ENCODE peak calls at places on chromosome X, in nine cellular contexts. H, D, N, J, B, T, E, P and C are unnamed samples. For H3K36me3, the result is how much of the 10 kb centered on the place peaks cover.

GRCh38 chrX:12245650-12246645 is 107.7 kb downstream of the FRMPD4 start:
- DNase-seq in H (no peak), D (peak), N (no peak), J (no peak), B (no peak), T (no peak), E (no peak), P (peak), C (no peak)

GRCh38 chrX:150683536-150684146 is 9.6 kb upstream of the MTMR1 start:
- DNase-seq in H (no peak), D (peak), N (no peak), J (no peak), B (peak), T (no peak), E (no peak), P (no peak), C (peak)

GRCh38 chrX:107716045-107716684 is 59.4 kb downstream of the TSC22D3 start:
- DNase-seq in H (peak), D (no peak), N (no peak), J (peak), B (peak), T (peak), E (peak), P (no peak), C (peak)

GRCh38 chrX:133645251-133645650 is 230.0 kb upstream of the GPC4 start:
- DNase-seq in H (no peak), D (peak), N (no peak), J (no peak), B (no peak), T (no peak), E (no peak), P (no peak), C (no peak)

GRCh38 chrX:154064637-154065435 is 32.7 kb downstream of the MECP2 start:
- DNase-seq in H (no peak), D (no peak), N (no peak), J (no peak), B (no peak), T (no peak), E (no peak), P (no peak), C (no peak)

GRCh38 chrX:22577181-22577580 is 304.5 kb downstream of the CBLL2 start:
- DNase-seq in H (no peak), D (peak), N (no peak), J (no peak), B (no peak), T (no peak), E (no peak), P (peak), C (no peak)

GRCh38 chrX:153609917-153610833 is 11.2 kb upstream of the CCNQ start:
- DNase-seq in H (peak), D (peak), N (peak), J (peak), B (peak), T (peak), E (peak), P (peak), C (peak)

GRCh38 chrX:71067727-71068051 is 445 bp downstream of the SNX12 start:
- DNase-seq in H (no peak), D (no peak), N (no peak), J (no peak), B (no peak), T (no peak), E (no peak), P (peak), C (no peak)

GRCh38 chrX:1440506-1440905 is 12.2 kb downstream of the ASMTL start:
- DNase-seq in H (peak), D (no peak), N (no peak), J (no peak), B (no peak), T (no peak), E (peak), P (no peak), C (no peak)

GRCh38 chrX:1444896-1445480 is 7.7 kb downstream of the ASMTL start:
- DNase-seq in H (peak), D (no peak), N (no peak), J (no peak), B (no peak), T (no peak), E (peak), P (no peak), C (no peak)

GRCh38 chrX:1442724-1443367 is 9.9 kb downstream of the ASMTL start:
- DNase-seq in H (peak), D (no peak), N (no peak), J (no peak), B (no peak), T (no peak), E (peak), P (no peak), C (no peak)

GRCh38 chrX:1442016-1442665 is 10.6 kb downstream of the ASMTL start:
- DNase-seq in H (peak), D (no peak), N (no peak), J (no peak), B (no peak), T (no peak), E (peak), P (no peak), C (peak)

GRCh38 chrX:1443496-1444075 is 9.1 kb downstream of the ASMTL start:
- DNase-seq in H (peak), D (no peak), N (peak), J (no peak), B (no peak), T (no peak), E (peak), P (no peak), C (no peak)
- H3K36me3 ChIP-seq in H (under half), D (under half), N (under half), J (under half), B (under half), T (under half), E (under half), P (under half), C (under half)

GRCh38 chrX:140776320-140776719 is 66.8 kb downstream of the LINC00632 start:
- DNase-seq in H (no peak), D (no peak), N (no peak), J (no peak), B (no peak), T (no peak), E (no peak), P (no peak), C (no peak)
- H3K36me3 ChIP-seq in H (under half), D (under half), N (under half), J (under half), B (under half), T (under half), E (under half), P (under half), C (under half)

GRCh38 chrX:136879001-136879667 is 1.4 kb downstream of the RBMX start:
- DNase-seq in H (no peak), D (peak), N (no peak), J (no peak), B (no peak), T (no peak), E (no peak), P (no peak), C (no peak)
- H3K36me3 ChIP-seq in H (under half), D (under half), N (under half), J (half or more), B (under half), T (under half), E (under half), P (under half), C (under half)

DNA sequence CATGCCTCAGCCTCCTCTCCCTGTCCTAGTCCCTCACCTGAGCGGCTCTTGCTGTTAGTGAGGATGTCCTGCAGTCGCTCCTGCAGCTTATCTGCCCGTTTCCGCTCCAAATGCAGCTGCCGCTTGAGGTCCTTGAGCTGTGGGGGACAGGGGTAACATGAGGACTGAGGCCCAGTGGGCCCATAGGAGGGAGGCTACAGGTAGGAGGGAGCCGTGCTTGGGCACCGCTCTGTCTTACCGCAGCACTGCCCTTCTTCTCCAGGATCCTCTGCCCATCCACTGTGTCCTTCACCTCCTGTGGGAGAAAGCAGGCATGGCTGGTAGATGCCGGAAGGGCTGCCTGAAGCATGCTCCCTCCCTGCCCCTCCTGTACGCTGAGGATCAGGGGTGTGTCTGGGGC is 9.5 kb upstream of the KCND1 start:
- DNase-seq in H (no peak), D (no peak), N (no peak), J (no peak), B (no peak), T (no peak), E (no peak), P (no peak), C (no peak)
- H3K36me3 ChIP-seq in H (under half), D (under half), N (under half), J (under half), B (under half), T (under half), E (under half), P (under half), C (under half)

DNA sequence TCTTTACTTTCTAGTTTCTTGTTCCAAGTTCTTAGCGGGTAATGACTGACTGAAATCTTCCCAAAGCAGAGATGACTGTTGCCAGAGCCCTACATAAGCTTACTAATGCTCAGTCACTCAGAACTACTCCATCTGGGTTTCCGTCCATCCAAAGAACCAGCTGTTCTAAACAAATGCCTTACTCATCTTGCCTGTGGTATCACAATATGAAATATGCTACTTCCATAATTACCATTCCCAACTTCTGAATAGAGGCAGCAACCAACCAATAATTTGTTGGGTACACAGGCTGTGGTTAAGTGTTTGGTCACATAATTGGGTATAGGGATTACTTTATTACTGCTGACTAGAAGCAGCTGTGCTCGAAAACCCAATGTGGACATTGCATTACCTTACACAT is 930.2 kb upstream of the DIAPH2 start:
- DNase-seq in H (no peak), D (peak), N (no peak), J (no peak), B (no peak), T (no peak), E (no peak), P (no peak), C (no peak)
- H3K36me3 ChIP-seq in H (under half), D (under half), N (under half), J (under half), B (under half), T (under half), E (under half), P (under half), C (under half)

DNA sequence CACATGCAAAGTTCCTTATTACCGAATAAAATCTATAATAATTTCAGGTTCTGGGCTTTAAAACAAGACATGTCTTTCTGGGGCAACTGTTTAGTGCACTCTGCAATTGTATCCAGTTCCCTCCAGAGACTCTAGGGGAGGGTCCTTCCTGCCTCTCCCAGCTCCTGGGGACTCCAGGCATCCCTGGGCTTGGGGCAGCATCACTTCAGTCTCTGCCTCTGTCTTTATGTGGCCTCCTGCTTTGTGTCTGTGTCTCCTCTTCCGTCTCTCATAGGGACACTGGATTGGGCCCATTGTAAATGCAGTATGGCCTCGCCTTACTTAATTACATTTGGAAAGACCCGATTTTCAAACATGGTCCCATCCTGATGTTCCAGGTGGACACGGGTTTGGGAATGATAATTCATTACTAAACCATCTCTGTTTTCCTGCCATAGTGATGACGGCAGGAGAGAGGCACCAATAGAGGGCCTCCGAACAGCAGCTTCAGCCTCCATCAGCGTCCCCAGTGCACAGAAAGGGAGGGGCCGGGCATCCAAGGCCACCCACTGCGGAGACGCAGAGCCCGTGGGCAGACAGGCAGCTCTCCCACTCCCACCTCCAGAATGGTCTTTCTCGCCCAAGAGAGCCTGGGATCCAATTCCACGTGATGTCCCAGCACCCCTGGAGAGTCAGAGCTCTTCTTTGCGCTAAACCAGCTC is 11.0 kb upstream of the ASMTL start:
- DNase-seq in H (no peak), D (no peak), N (no peak), J (no peak), B (no peak), T (no peak), E (peak), P (no peak), C (no peak)
- H3K36me3 ChIP-seq in H (under half), D (under half), N (under half), J (under half), B (under half), T (under half), E (under half), P (under half), C (under half)